ENCODE peak calls at places on chromosomes 11 and 22, in ten cellular contexts. N is sciatic nerve; Y is SK-N-DZ; D is prostate gland; R is hippocampal formation; X is naive thymus-derived CD8-positive, alpha-beta T cell; Q is GM12891; U is nephron progenitor cell; T is NCI-H1436; G is stimulated activated CD4-positive, alpha-beta T cell treated with anti-CD3 and anti-CD28 coated beads, Interleukin-12 subunit alpha, Interleukin-12 subunit beta, amount 100 ng/mL, for 24 hours. C is an unnamed sample.

GRCh38 chr11:19767691-19768151 is 55.1 kb downstream of the NAV2 start:
- DNase-seq in N (no peak), Y (no peak), D (no peak), R (no peak), X (no peak), Q (no peak), U (no peak), T (no peak), G (no peak), C (no peak)

GRCh38 chr11:46865340-46865739 is 19.3 kb upstream of the CKAP5 start:
- DNase-seq in N (no peak), Y (no peak), D (no peak), R (no peak), X (no peak), Q (no peak), U (no peak), T (no peak), G (no peak), C (no peak)

GRCh38 chr22:45208993-45209838 is 31.5 kb downstream of the KIAA0930 start:
- DNase-seq in N (peak; percentile 63), Y (peak; percentile 49), D (no peak), R (peak; percentile 74), X (peak; percentile 28), Q (no peak), U (peak; percentile 59), T (peak; percentile 26), G (no peak), C (peak; percentile 42)

GRCh38 chr11:108666373-108666772 is 1.5 kb downstream of the DDX10 start:
- DNase-seq in N (no peak), Y (no peak), D (no peak), R (no peak), X (no peak), Q (no peak), U (no peak), T (no peak), G (no peak), C (no peak)

GRCh38 chr22:46134111-46134705 is 16.1 kb upstream of the PPARA start:
- DNase-seq in N (no peak), Y (no peak), D (no peak), R (no peak), X (no peak), Q (no peak), U (no peak), T (no peak), G (no peak), C (no peak)

GRCh38 chr11:94553938-94554337 is 10.2 kb downstream of the FUT4 start:
- DNase-seq in N (no peak), Y (peak; percentile 29), D (no peak), R (no peak), X (no peak), Q (no peak), U (no peak), T (no peak), G (no peak), C (no peak)

GRCh38 chr11:104531075-104531474 is 367.1 kb upstream of the PDGFD start:
- DNase-seq in N (no peak), Y (no peak), D (no peak), R (no peak), X (peak; percentile 6), Q (no peak), U (no peak), T (no peak), G (no peak), C (peak; percentile 18)

GRCh38 chr11:69906453-69906907 is 87.3 kb upstream of the FGF3 start:
- DNase-seq in N (no peak), Y (no peak), D (no peak), R (no peak), X (no peak), Q (no peak), U (no peak), T (no peak), G (no peak), C (no peak)

GRCh38 chr11:69915501-69916250 is 96.5 kb upstream of the FGF3 start:
- DNase-seq in N (peak; percentile 89), Y (peak; percentile 48), D (peak; percentile 66), R (peak; percentile 0), X (peak; percentile 7), Q (peak; percentile 51), U (peak; percentile 93), T (peak; percentile 69), G (no peak), C (peak; percentile 55)

GRCh38 chr11:123302751-123303195 is 107.7 kb upstream of the CLMP start:
- DNase-seq in N (no peak), Y (no peak), D (no peak), R (no peak), X (no peak), Q (peak; percentile 26), U (no peak), T (no peak), G (no peak), C (no peak)

GRCh38 chr11:63929616-63930015 is 9.2 kb upstream of the NAA40 start:
- DNase-seq in N (no peak), Y (peak; percentile 73), D (no peak), R (no peak), X (no peak), Q (no peak), U (no peak), T (no peak), G (no peak), C (no peak)

GRCh38 chr11:19367051-19367709 is 126.4 kb upstream of the E2F8 start:
- DNase-seq in N (no peak), Y (no peak), D (no peak), R (no peak), X (no peak), Q (no peak), U (no peak), T (no peak), G (no peak), C (no peak)